ENCODE peak calls at places on chromosomes 7 and 10, in four cellular contexts. Q is HepG2, J is GM12878, M is K562. Y is an unnamed sample.

GRCh38 chr7:21603972-21604749 is 61.3 kb downstream of the DNAH11 start:
- DNase-seq in Q (no peak), J (peak; percentile 7), M (no peak), Y (no peak)

GRCh38 chr7:44977956-44978355 is 859 bp downstream of the MYO1G start:
- DNase-seq in Q (no peak), J (no peak), M (no peak), Y (no peak)

GRCh38 chr7:3067193-3067592 is 23.5 kb upstream of the CARD11 start:
- DNase-seq in Q (no peak), J (no peak), M (no peak), Y (no peak)

GRCh38 chr7:159026271-159027047 is 118.2 kb downstream of the VIPR2 start:
- DNase-seq in Q (no peak), J (no peak), M (no peak), Y (no peak)

GRCh38 chr10:30437039-30437781 is 3.2 kb downstream of the MAP3K8 start:
- DNase-seq in Q (no peak), J (no peak), M (peak; percentile 53), Y (no peak)

GRCh38 chr7:101179117-101179779 is 845 bp downstream of the NAT16 start:
- DNase-seq in Q (no peak), J (no peak), M (no peak), Y (peak; percentile 81)

GRCh38 chr7:36620166-36620708 is 104.1 kb downstream of the AOAH start:
- DNase-seq in Q (no peak), J (no peak), M (no peak), Y (no peak)

GRCh38 chr7:106344861-106345260 is 60.1 kb upstream of the NAMPT start:
- DNase-seq in Q (no peak), J (no peak), M (no peak), Y (no peak)

GRCh38 chr7:21336743-21337142 is 91.1 kb upstream of the SP4 start:
- DNase-seq in Q (no peak), J (no peak), M (no peak), Y (no peak)

GRCh38 chr7:47890606-47891005 is 57.7 kb downstream of the PKD1L1 start:
- DNase-seq in Q (no peak), J (no peak), M (no peak), Y (no peak)

GRCh38 chr7:127245582-127245981 is 7.2 kb downstream of the GRM8 start:
- DNase-seq in Q (no peak), J (no peak), M (no peak), Y (no peak)

DNA sequence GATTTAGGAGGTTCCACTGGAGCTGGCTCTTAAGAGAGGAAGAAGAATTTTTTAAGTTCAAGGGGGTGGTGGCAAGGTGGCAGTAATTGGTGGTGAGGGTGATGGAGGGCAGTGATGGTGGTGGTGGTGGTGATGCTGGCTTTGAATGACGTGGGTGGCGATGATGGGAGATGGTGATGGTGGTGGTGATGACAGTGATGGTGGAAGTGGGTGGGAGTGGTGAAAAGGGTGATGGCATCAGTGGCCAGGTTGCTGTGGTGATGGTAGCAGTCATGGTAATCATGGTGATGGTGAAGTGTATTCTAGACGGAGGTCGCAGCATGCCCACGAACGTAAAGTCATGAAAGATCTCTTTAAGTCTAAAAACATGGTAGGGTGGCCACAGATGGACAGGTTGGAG is 197.3 kb downstream of the PTEN start:
- DNase-seq in Q (no peak), J (no peak), M (no peak), Y (no peak)
- H2AFZ ChIP-seq in Q (no peak overlapping the region), J (no peak overlapping the region), M (no peak overlapping the region), Y (no peak overlapping the region)

GRCh38 chr7:17301491-17302101 is 3.1 kb downstream of the AHR start:
- DNase-seq in Q (no peak), J (no peak), M (peak; percentile 12), Y (no peak)
- TF ChIP-seq MXI1 in Q (no peak), J (no peak), M (no peak), Y (no peak)

GRCh38 chr7:138521837-138522461 is 61.9 kb downstream of the TRIM24 start:
- DNase-seq in Q (no peak), J (no peak), M (no peak), Y (no peak)

GRCh38 chr7:138525757-138526156 is 65.7 kb downstream of the TRIM24 start:
- DNase-seq in Q (no peak), J (no peak), M (no peak), Y (no peak)

GRCh38 chr7:138524259-138524658 is 64.2 kb downstream of the TRIM24 start:
- DNase-seq in Q (no peak), J (no peak), M (no peak), Y (no peak)

GRCh38 chr7:138527746-138528223 is 67.7 kb downstream of the TRIM24 start:
- DNase-seq in Q (peak; percentile 25), J (no peak), M (peak; percentile 35), Y (no peak)
- TF ChIP-seq NFIC in Q (no peak), J (no peak), M (peak; percentile 91), Y (no peak)

GRCh38 chr7:14822481-14822854 is 80.1 kb downstream of the DGKB start:
- DNase-seq in Q (no peak), J (no peak), M (no peak), Y (no peak)

GRCh38 chr7:14826426-14826825 is 76.1 kb downstream of the DGKB start:
- DNase-seq in Q (no peak), J (no peak), M (no peak), Y (no peak)

GRCh38 chr7:14817829-14818228 is 84.7 kb downstream of the DGKB start:
- DNase-seq in Q (no peak), J (no peak), M (no peak), Y (no peak)

GRCh38 chr7:14825909-14826308 is 76.6 kb downstream of the DGKB start:
- DNase-seq in Q (no peak), J (no peak), M (no peak), Y (no peak)

DNA sequence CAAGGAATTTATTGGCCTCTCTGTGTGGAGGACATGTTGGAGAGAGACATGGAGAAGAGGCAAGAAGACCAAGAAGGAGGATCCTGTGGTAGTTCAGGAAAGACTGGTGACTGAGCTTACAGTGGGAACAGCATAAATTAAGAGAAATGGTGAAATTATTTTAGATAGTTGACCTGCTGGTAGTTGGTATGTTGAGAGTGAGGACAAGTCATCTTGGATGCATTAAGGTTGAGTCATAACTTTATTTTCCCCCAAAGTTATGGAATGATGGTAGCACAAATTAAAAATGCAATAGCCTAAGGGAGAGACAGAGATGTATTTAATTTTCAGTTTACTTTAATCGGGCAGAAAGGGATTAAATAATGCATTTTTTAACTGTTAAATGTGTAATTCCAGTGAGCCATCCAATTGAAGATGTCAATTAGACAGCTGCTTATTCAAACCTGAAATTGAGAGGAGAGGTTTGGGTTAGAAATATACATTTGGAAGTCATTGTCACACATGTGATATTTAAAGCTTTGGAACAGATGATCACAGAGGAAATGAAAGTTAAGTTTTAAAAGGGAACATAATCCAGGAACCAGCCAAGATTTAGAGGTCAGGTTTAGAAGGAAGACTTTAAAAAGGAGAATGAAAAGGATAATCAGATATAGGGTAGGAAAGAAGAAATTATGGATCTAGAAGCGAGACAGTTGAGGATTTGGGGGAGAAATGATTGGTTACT is 80.6 kb downstream of the DGKB start:
- DNase-seq in Q (no peak), J (no peak), M (no peak), Y (no peak)
- H2AFZ ChIP-seq in Q (no peak overlapping the region), J (no peak overlapping the region), M (no peak overlapping the region), Y (peak overlapping the region; percentile 83)

GRCh38 chr10:69829792-69830191 is 28.1 kb downstream of the COL13A1 start:
- DNase-seq in Q (no peak), J (no peak), M (no peak), Y (no peak)

GRCh38 chr10:69825604-69826003 is 23.9 kb downstream of the COL13A1 start:
- DNase-seq in Q (no peak), J (no peak), M (no peak), Y (no peak)

GRCh38 chr10:69828115-69828870 is 26.6 kb downstream of the COL13A1 start:
- DNase-seq in Q (no peak), J (no peak), M (no peak), Y (no peak)

GRCh38 chr10:69826094-69826493 is 24.4 kb downstream of the COL13A1 start:
- DNase-seq in Q (no peak), J (no peak), M (no peak), Y (no peak)

DNA sequence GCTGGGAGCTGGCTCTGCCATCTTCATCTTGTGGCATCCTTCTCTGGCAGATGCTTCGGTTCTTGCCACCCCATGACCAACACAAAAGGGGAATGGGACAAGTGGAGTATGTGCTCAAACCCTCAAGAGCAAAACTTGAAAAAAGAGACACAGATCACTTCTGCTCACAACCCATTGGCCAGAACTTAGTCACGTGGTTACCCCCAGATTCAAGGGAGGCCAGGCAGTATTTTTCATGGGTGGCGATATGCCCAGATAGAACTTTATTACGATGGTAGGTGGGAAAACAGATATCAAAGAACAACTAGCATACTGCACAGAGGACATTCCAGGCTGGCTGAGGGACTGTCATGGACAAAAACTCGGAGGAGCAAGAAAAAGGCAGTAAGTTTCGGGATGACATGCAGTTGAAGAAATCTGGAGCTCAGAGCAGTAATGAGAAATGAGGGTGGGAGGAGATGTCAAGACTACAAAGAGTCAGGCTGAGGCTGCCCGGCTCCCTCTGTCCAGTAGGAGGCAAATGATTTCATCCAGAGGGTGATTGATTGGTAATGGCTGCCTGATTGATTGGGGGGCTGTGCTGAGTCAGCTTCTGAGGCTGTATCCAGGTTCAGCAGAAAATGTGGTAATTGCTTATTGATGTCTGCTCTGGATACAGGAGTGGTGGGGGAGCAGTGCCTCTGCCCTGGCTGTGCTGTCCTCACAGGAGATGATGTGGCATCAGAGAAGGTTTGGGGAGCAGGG is 25.3 kb downstream of the COL13A1 start:
- DNase-seq in Q (no peak), J (no peak), M (peak; percentile 68), Y (no peak)
- TF ChIP-seq MXI1 in Q (no peak), J (no peak), M (no peak), Y (no peak)

GRCh38 chr10:22683995-22684305 is 30.4 kb downstream of the PIP4K2A start:
- DNase-seq in Q (no peak), J (no peak), M (no peak), Y (peak; percentile 41)

GRCh38 chr10:22681301-22681700 is 33.1 kb downstream of the PIP4K2A start:
- DNase-seq in Q (no peak), J (no peak), M (no peak), Y (no peak)

GRCh38 chr10:22682237-22683192 is 31.9 kb downstream of the PIP4K2A start:
- DNase-seq in Q (peak; percentile 69), J (peak; percentile 52), M (peak; percentile 45), Y (no peak)

GRCh38 chr10:22679608-22680007 is 34.8 kb downstream of the PIP4K2A start:
- DNase-seq in Q (no peak), J (no peak), M (no peak), Y (no peak)

GRCh38 chr10:22681783-22682183 is 32.6 kb downstream of the PIP4K2A start:
- DNase-seq in Q (peak; percentile 85), J (no peak), M (no peak), Y (no peak)
- TF ChIP-seq NFIC in Q (no peak), J (no peak), M (peak; percentile 62), Y (peak; percentile 67)

GRCh38 chr10:76428541-76429330 is 997.3 kb downstream of the LRMDA start:
- DNase-seq in Q (no peak), J (no peak), M (no peak), Y (no peak)
- H2AFZ ChIP-seq in Q (no peak overlapping the region), J (no peak overlapping the region), M (no peak overlapping the region), Y (peak overlapping the region; percentile 4)